ENCODE peak calls at places on chromosome 9, in ten cellular contexts. E, Z, X, Q, D, R, W, S, T and G are unnamed samples.
A peak's percentile ranks its signal among the peaks of the same experiment; 100 is the strongest.

GRCh38 chr9:74951725-74952151 is 974 bp downstream of the C9orf40 start:
- DNase-seq in E (peak; percentile 6), Z (peak; percentile 78), X (peak; percentile 69), Q (no peak), D (peak; percentile 48), R (peak; percentile 38), W (peak; percentile 39), S (peak; percentile 20), T (no peak), G (no peak)

GRCh38 chr9:68914751-68915150 is 99.2 kb downstream of the PRKACG start:
- DNase-seq in E (no peak), Z (no peak), X (no peak), Q (no peak), D (no peak), R (no peak), W (no peak), S (no peak), T (no peak), G (no peak)

GRCh38 chr9:88378317-88378716 is 9.9 kb upstream of the SPIN1 start:
- DNase-seq in E (no peak), Z (peak; percentile 84), X (no peak), Q (peak; percentile 60), D (no peak), R (no peak), W (peak; percentile 24), S (no peak), T (no peak), G (no peak)

GRCh38 chr9:121216406-121216805 is 14.7 kb upstream of the RAB14 start:
- DNase-seq in E (no peak), Z (no peak), X (no peak), Q (no peak), D (no peak), R (no peak), W (no peak), S (no peak), T (no peak), G (no peak)

GRCh38 chr9:112520069-112520468 is 33.4 kb downstream of the KIAA1958 start:
- DNase-seq in E (no peak), Z (no peak), X (no peak), Q (no peak), D (no peak), R (no peak), W (no peak), S (no peak), T (no peak), G (no peak)

GRCh38 chr9:5315187-5315923 is 10.8 kb upstream of the RLN2 start:
- DNase-seq in E (no peak), Z (no peak), X (no peak), Q (no peak), D (no peak), R (no peak), W (no peak), S (no peak), T (no peak), G (no peak)

GRCh38 chr9:125374443-125375309 is 113.0 kb downstream of the GAPVD1 start:
- DNase-seq in E (peak; percentile 51), Z (peak; percentile 93), X (peak; percentile 81), Q (peak; percentile 95), D (peak; percentile 66), R (peak; percentile 63), W (peak; percentile 84), S (peak; percentile 49), T (peak; percentile 72), G (peak; percentile 89)

GRCh38 chr9:16871358-16872151 is 1.1 kb upstream of the BNC2 start:
- DNase-seq in E (peak; percentile 86), Z (peak; percentile 83), X (peak; percentile 86), Q (peak; percentile 84), D (peak; percentile 22), R (peak; percentile 42), W (peak; percentile 87), S (no peak), T (no peak), G (peak; percentile 12)

GRCh38 chr9:97751510-97751909 is 54.4 kb upstream of the XPA start:
- DNase-seq in E (no peak), Z (no peak), X (no peak), Q (no peak), D (no peak), R (no peak), W (no peak), S (no peak), T (no peak), G (no peak)

GRCh38 chr9:37529111-37529510 is 43.4 kb downstream of the POLR1E start:
- DNase-seq in E (peak; percentile 53), Z (no peak), X (no peak), Q (no peak), D (no peak), R (no peak), W (no peak), S (peak; percentile 70), T (no peak), G (no peak)

GRCh38 chr9:125183054-125183453 is 6.5 kb downstream of the PPP6C start:
- DNase-seq in E (peak; percentile 63), Z (no peak), X (no peak), Q (no peak), D (no peak), R (no peak), W (peak; percentile 48), S (no peak), T (no peak), G (no peak)

GRCh38 chr9:91639054-91639453 is 215.4 kb upstream of the NFIL3 start:
- DNase-seq in E (no peak), Z (no peak), X (no peak), Q (no peak), D (no peak), R (no peak), W (no peak), S (no peak), T (no peak), G (peak; percentile 3)

GRCh38 chr9:95030920-95031662 is 286.4 kb downstream of the FANCC start:
- DNase-seq in E (no peak), Z (no peak), X (no peak), Q (no peak), D (no peak), R (no peak), W (no peak), S (no peak), T (no peak), G (no peak)

GRCh38 chr9:93357649-93358048 is 93.8 kb upstream of the FAM120A start:
- DNase-seq in E (no peak), Z (no peak), X (no peak), Q (no peak), D (no peak), R (no peak), W (no peak), S (no peak), T (no peak), G (no peak)

GRCh38 chr9:88747768-88748167 is 212.8 kb downstream of the NXNL2 start:
- DNase-seq in E (peak; percentile 92), Z (peak; percentile 76), X (peak; percentile 83), Q (peak; percentile 48), D (no peak), R (no peak), W (peak; percentile 93), S (no peak), T (no peak), G (peak; percentile 92)

GRCh38 chr9:16675131-16675530 is 195.3 kb downstream of the BNC2 start:
- DNase-seq in E (no peak), Z (no peak), X (no peak), Q (no peak), D (no peak), R (no peak), W (no peak), S (no peak), T (no peak), G (no peak)

GRCh38 chr9:91071185-91071990 is 269.8 kb downstream of the SYK start:
- DNase-seq in E (peak; percentile 92), Z (no peak), X (no peak), Q (no peak), D (no peak), R (no peak), W (peak; percentile 65), S (no peak), T (no peak), G (no peak)

GRCh38 chr9:128414461-128414860 is 6.2 kb upstream of the CERCAM start:
- DNase-seq in E (no peak), Z (no peak), X (no peak), Q (peak; percentile 58), D (no peak), R (no peak), W (no peak), S (no peak), T (no peak), G (no peak)
- H3K27me3 ChIP-seq in E (peaks cover 14% of the 10 kb centered on the region), Z (peaks cover 35% of the 10 kb centered on the region), X (no peaks in the 10 kb centered on the region), Q (peaks cover 42% of the 10 kb centered on the region), D (no peaks in the 10 kb centered on the region), R (peaks cover 59% of the 10 kb centered on the region), W (peaks cover 38% of the 10 kb centered on the region), S (peaks cover 10% of the 10 kb centered on the region), T (no peaks in the 10 kb centered on the region), G (no peaks in the 10 kb centered on the region)

GRCh38 chr9:110738982-110739381 is 70.4 kb downstream of the MUSK start:
- DNase-seq in E (peak; percentile 39), Z (no peak), X (no peak), Q (no peak), D (no peak), R (no peak), W (no peak), S (no peak), T (no peak), G (no peak)
- H3K27me3 ChIP-seq in E (no peaks in the 10 kb centered on the region), Z (no peaks in the 10 kb centered on the region), X (no peaks in the 10 kb centered on the region), Q (no peaks in the 10 kb centered on the region), D (no peaks in the 10 kb centered on the region), R (no peaks in the 10 kb centered on the region), W (no peaks in the 10 kb centered on the region), S (no peaks in the 10 kb centered on the region), T (no peaks in the 10 kb centered on the region), G (no peaks in the 10 kb centered on the region)

DNA sequence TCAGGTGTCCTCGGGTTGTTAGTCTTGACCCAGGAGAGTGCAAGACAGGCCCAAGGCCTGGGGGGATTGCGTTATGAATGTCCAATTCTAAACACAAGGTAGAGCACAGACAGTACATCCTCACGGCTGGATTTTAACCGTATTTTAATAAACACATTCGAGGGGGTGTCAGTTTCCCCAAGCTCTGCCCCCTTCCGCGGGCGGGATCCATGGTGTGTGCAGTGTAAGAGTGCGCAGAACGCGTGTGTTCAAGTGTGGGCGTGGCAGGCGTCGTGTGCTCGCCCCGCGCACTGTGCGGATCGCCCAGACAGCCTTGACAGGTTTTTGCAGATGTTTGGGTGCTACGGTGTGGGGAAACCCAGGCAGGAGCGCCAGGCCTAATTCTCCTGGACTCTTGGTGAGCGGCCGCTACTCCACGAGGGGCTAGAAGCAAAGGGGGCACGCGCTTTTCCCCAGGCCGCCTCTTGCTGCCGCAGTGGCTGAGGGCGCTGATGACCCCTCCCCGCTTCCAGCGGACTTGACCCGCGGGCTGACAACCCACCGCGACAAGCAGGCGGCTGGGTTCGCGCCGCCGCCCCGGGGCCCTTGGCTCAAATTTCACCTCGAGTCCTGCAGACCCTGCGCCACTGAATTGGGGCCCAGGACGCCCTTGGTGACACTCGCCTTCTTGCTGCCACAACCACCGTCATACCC is 6.0 kb upstream of the DMRT3 start:
- DNase-seq in E (no peak), Z (peak; percentile 89), X (no peak), Q (peak; percentile 88), D (no peak), R (no peak), W (no peak), S (no peak), T (no peak), G (no peak)
- H3K27me3 ChIP-seq in E (peaks cover 90% of the 10 kb centered on the region), Z (peaks cover 100% of the 10 kb centered on the region), X (peaks cover 66% of the 10 kb centered on the region), Q (peaks cover 98% of the 10 kb centered on the region), D (no peaks in the 10 kb centered on the region), R (peaks cover 100% of the 10 kb centered on the region), W (peaks cover 100% of the 10 kb centered on the region), S (peaks cover 79% of the 10 kb centered on the region), T (peaks cover 98% of the 10 kb centered on the region), G (peaks cover 100% of the 10 kb centered on the region)

DNA sequence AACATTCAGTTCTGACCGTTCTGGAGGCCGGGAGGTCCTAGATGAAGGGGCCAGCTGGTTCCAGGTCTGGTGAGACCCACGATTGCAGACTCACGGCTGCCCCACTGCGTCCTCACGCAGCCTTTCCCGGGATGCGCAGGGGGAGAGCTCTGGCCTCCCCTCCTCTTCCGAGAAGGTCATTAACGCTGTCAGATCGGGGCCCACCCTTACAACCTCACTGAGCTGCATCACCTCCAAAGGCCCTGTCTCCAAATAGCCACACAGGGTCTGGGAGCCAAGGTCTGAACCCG is 66.6 kb upstream of the PPP1R26 start:
- DNase-seq in E (no peak), Z (no peak), X (no peak), Q (no peak), D (no peak), R (no peak), W (no peak), S (no peak), T (no peak), G (no peak)
- H3K27me3 ChIP-seq in E (no peaks in the 10 kb centered on the region), Z (no peaks in the 10 kb centered on the region), X (no peaks in the 10 kb centered on the region), Q (no peaks in the 10 kb centered on the region), D (no peaks in the 10 kb centered on the region), R (peaks cover 46% of the 10 kb centered on the region), W (no peaks in the 10 kb centered on the region), S (no peaks in the 10 kb centered on the region), T (no peaks in the 10 kb centered on the region), G (no peaks in the 10 kb centered on the region)